ENCODE peak calls at places on chromosomes 3 and 15, in nine cellular contexts. J, T, K, R, X, H, U, L and V are unnamed samples.

GRCh38 chr3:14144423-14145075 is 19.7 kb downstream of the TMEM43 start:
- DNase-seq in J (peak), L (peak), H (peak), K (peak), X (peak), T (peak), R (peak), U (no peak), V (peak)

GRCh38 chr3:111915905-111916304 is 56.8 kb downstream of the PHLDB2 start:
- DNase-seq in T (no peak), K (peak), J (no peak), U (no peak), X (no peak), H (no peak), R (no peak), L (no peak), V (no peak)

GRCh38 chr3:71478568-71478967 is 105.0 kb downstream of the FOXP1 start:
- DNase-seq in L (no peak), K (peak), U (no peak), T (peak), R (no peak), X (no peak), H (no peak), J (no peak), V (peak)

GRCh38 chr15:62495670-62496328 is 330.7 kb upstream of the C2CD4B start:
- DNase-seq in J (no peak), L (no peak), U (no peak), H (no peak), K (peak), T (no peak), R (no peak), X (no peak), V (peak)

GRCh38 chr15:74461847-74462511 is 1.0 kb upstream of the UBL7 start:
- DNase-seq in U (no peak), R (no peak), H (no peak), X (no peak), J (no peak), L (no peak), T (no peak), K (peak), V (peak)

GRCh38 chr15:94306700-94307650 is 75.6 kb downstream of the MCTP2 start:
- DNase-seq in X (no peak), J (no peak), L (no peak), K (no peak), T (peak), U (no peak), H (no peak), R (no peak), V (peak)

GRCh38 chr3:152620395-152620794 is 214.5 kb upstream of the P2RY1 start:
- DNase-seq in T (no peak), K (no peak), L (no peak), R (no peak), J (no peak), H (peak), X (no peak), U (no peak), V (no peak)

GRCh38 chr3:108319428-108320053 is 23.2 kb downstream of the HHLA2 start:
- DNase-seq in U (no peak), K (no peak), J (no peak), H (no peak), L (no peak), T (no peak), X (no peak), R (no peak), V (peak)

GRCh38 chr3:13109516-13109915 is 36.3 kb upstream of the IQSEC1 start:
- DNase-seq in L (no peak), T (no peak), H (no peak), U (no peak), R (no peak), J (no peak), K (no peak), X (no peak), V (no peak)

GRCh38 chr3:14891135-14892132 is 55.9 kb upstream of the NR2C2 start:
- DNase-seq in H (no peak), U (no peak), L (no peak), T (no peak), K (no peak), R (no peak), J (no peak), X (no peak), V (no peak)

GRCh38 chr3:133453383-133453782 is 53.5 kb downstream of the BFSP2 start:
- DNase-seq in U (no peak), R (no peak), T (no peak), L (no peak), K (no peak), H (no peak), X (no peak), J (no peak), V (no peak)

GRCh38 chr15:33865416-33865815 is 102.9 kb upstream of the CHRM5 start:
- DNase-seq in T (no peak), J (no peak), H (no peak), X (no peak), U (no peak), L (no peak), K (no peak), R (no peak), V (no peak)

GRCh38 chr3:115831864-115832263 is 208.6 kb downstream of the GAP43 start:
- DNase-seq in J (no peak), T (no peak), L (no peak), X (no peak), U (no peak), K (no peak), H (no peak), R (no peak), V (no peak)

GRCh38 chr3:152058906-152059305 is 185.5 kb downstream of the SUCNR1 start:
- DNase-seq in U (no peak), L (no peak), X (no peak), R (no peak), K (no peak), T (no peak), H (no peak), J (no peak), V (no peak)

GRCh38 chr3:33982269-33982798 is 183.9 kb downstream of the PDCD6IP start:
- DNase-seq in J (no peak), K (no peak), X (no peak), L (no peak), T (no peak), R (no peak), H (no peak), U (no peak), V (no peak)

GRCh38 chr3:70360985-70361384 is 48.5 kb upstream of the MDFIC2 start:
- DNase-seq in T (no peak), X (no peak), L (no peak), K (peak), H (no peak), R (no peak), U (no peak), J (no peak), V (peak)

GRCh38 chr15:85377986-85378385 is 2.4 kb upstream of the AKAP13 start:
- DNase-seq in X (no peak), T (no peak), H (no peak), L (no peak), K (peak), J (no peak), R (no peak), U (no peak), V (no peak)

GRCh38 chr3:14118400-14119165 is 6.1 kb downstream of the CHCHD4 start:
- DNase-seq in L (no peak), T (no peak), H (no peak), X (no peak), R (no peak), U (no peak), K (no peak), J (no peak), V (peak)

GRCh38 chr3:29255854-29256696 is 24.8 kb upstream of the RBMS3 start:
- DNase-seq in U (no peak), H (no peak), R (no peak), J (no peak), L (no peak), X (no peak), T (no peak), K (no peak), V (peak)

GRCh38 chr3:178420033-178420432 is 116.2 kb upstream of the KCNMB2 start:
- DNase-seq in H (no peak), R (peak), K (no peak), J (no peak), U (no peak), T (no peak), L (no peak), X (no peak), V (no peak)

GRCh38 chr3:38150780-38151528 is 12.5 kb downstream of the MYD88 start:
- DNase-seq in H (no peak), L (no peak), J (no peak), R (no peak), U (no peak), X (no peak), K (no peak), T (peak), V (no peak)